ENCODE peak calls at places on chromosomes 7 and 10, in seven cellular contexts. U is NT2/D1, H is psoas muscle, L is anterior cingulate cortex, Y is occipital lobe, Q is MM.1S, V is fibroblast of lung. Z is an unnamed sample.

GRCh38 chr7:29248713-29249382 is 54.3 kb downstream of the CHN2 start:
- DNase-seq in Y (no peak), Q (no peak), L (no peak), H (no peak), V (no peak), U (no peak), Z (no peak)

GRCh38 chr10:75430000-75430763 is 1.2 kb upstream of the LRMDA start:
- DNase-seq in V (no peak), L (no peak), H (peak), Q (no peak), Y (no peak), U (peak), Z (no peak)

GRCh38 chr7:46414946-46415345 is 493.9 kb upstream of the IGFBP3 start:
- DNase-seq in V (no peak), H (no peak), L (no peak), U (no peak), Y (no peak), Q (no peak), Z (no peak)

GRCh38 chr7:107978815-107979408 is 24.0 kb downstream of the LAMB1 start:
- DNase-seq in H (no peak), U (no peak), L (no peak), V (no peak), Q (no peak), Y (no peak), Z (no peak)

GRCh38 chr10:6365384-6365783 is 162.7 kb downstream of the PFKFB3 start:
- DNase-seq in Y (no peak), V (no peak), L (no peak), Q (no peak), U (no peak), H (no peak), Z (no peak)

GRCh38 chr10:3976718-3977117 is 191.7 kb upstream of the KLF6 start:
- DNase-seq in U (no peak), H (no peak), L (no peak), Y (no peak), V (no peak), Q (no peak), Z (no peak)

GRCh38 chr10:26485150-26485941 is 47.2 kb downstream of the APBB1IP start:
- DNase-seq in Y (no peak), H (no peak), U (no peak), L (no peak), V (peak), Q (no peak), Z (no peak)

GRCh38 chr7:101990811-101991418 is 173.5 kb downstream of the CUX1 start:
- DNase-seq in V (no peak), Y (no peak), Q (peak), H (no peak), L (no peak), U (no peak), Z (no peak)

GRCh38 chr7:116170180-116170579 is 40.2 kb upstream of the TES start:
- DNase-seq in Y (no peak), L (no peak), V (no peak), Q (no peak), U (no peak), H (no peak), Z (peak)

GRCh38 chr7:91212592-91212991 is 51.6 kb upstream of the FZD1 start:
- DNase-seq in Q (no peak), Y (no peak), L (no peak), U (no peak), H (no peak), V (peak), Z (peak)

GRCh38 chr7:46569117-46569433 is 648.0 kb upstream of the IGFBP3 start:
- DNase-seq in U (no peak), L (no peak), V (no peak), Y (no peak), H (no peak), Q (no peak), Z (no peak)

GRCh38 chr7:2855386-2855785 is 11.3 kb upstream of the GNA12 start:
- DNase-seq in V (no peak), Y (no peak), U (no peak), L (no peak), H (no peak), Q (no peak), Z (no peak)

GRCh38 chr10:84337199-84337598 is 8.8 kb downstream of the CCSER2 start:
- DNase-seq in L (no peak), Y (no peak), H (no peak), Q (no peak), U (no peak), V (peak), Z (peak)

GRCh38 chr10:27741173-27742091 is 4.2 kb downstream of the MKX start:
- DNase-seq in H (peak), U (no peak), Y (no peak), V (no peak), L (no peak), Q (no peak), Z (no peak)

GRCh38 chr10:103416436-103417147 is 20.2 kb downstream of the PDCD11 start:
- DNase-seq in L (no peak), Y (no peak), V (peak), H (no peak), Q (peak), U (peak), Z (peak)

Z was measured in IMR-90.